ENCODE peak calls at places on chromosomes 13 and 19, in seven cellular contexts. One of them, this sample, is unnamed.

GRCh38 chr19:5217171-5217570 is 123.4 kb downstream of the PTPRS start:
- DNase-seq in vagina: no peak
- DNase-seq in uterus: no peak
- DNase-seq in esophagus squamous epithelium: no peak
- DNase-seq in IMR-90: no peak
- DNase-seq in body of pancreas: no peak
- DNase-seq in breast epithelium: no peak
- DNase-seq in this sample: no peak

GRCh38 chr19:31139871-31140505 is 209.2 kb downstream of the TSHZ3 start:
- DNase-seq in vagina: no peak
- DNase-seq in uterus: no peak
- DNase-seq in esophagus squamous epithelium: no peak
- DNase-seq in IMR-90: peak; percentile 90
- DNase-seq in body of pancreas: no peak
- DNase-seq in breast epithelium: no peak
- DNase-seq in this sample: no peak

GRCh38 chr19:48815870-48816501 is 5.2 kb upstream of the BCAT2 start:
- DNase-seq in vagina: no peak
- DNase-seq in uterus: no peak
- DNase-seq in esophagus squamous epithelium: no peak
- DNase-seq in IMR-90: peak; percentile 43
- DNase-seq in body of pancreas: peak; percentile 80
- DNase-seq in breast epithelium: no peak
- DNase-seq in this sample: peak; percentile 80

GRCh38 chr13:48028066-48028465 is 9.5 kb upstream of the NUDT15 start:
- DNase-seq in vagina: no peak
- DNase-seq in uterus: no peak
- DNase-seq in esophagus squamous epithelium: no peak
- DNase-seq in IMR-90: no peak
- DNase-seq in body of pancreas: no peak
- DNase-seq in breast epithelium: no peak
- DNase-seq in this sample: no peak

GRCh38 chr19:6677924-6678689 is 8.1 kb upstream of the TNFSF14 start:
- DNase-seq in vagina: no peak
- DNase-seq in uterus: no peak
- DNase-seq in esophagus squamous epithelium: no peak
- DNase-seq in IMR-90: no peak
- DNase-seq in body of pancreas: no peak
- DNase-seq in breast epithelium: no peak
- DNase-seq in this sample: no peak

GRCh38 chr13:57627663-57628062 is 3.9 kb upstream of the PCDH17 start:
- DNase-seq in vagina: no peak
- DNase-seq in uterus: no peak
- DNase-seq in esophagus squamous epithelium: no peak
- DNase-seq in IMR-90: peak; percentile 2
- DNase-seq in body of pancreas: no peak
- DNase-seq in breast epithelium: no peak
- DNase-seq in this sample: no peak

GRCh38 chr19:32196690-32197420 is 148.6 kb upstream of the ZNF507 start:
- DNase-seq in vagina: peak; percentile 79
- DNase-seq in uterus: no peak
- DNase-seq in esophagus squamous epithelium: no peak
- DNase-seq in IMR-90: no peak
- DNase-seq in body of pancreas: no peak
- DNase-seq in breast epithelium: no peak
- DNase-seq in this sample: no peak

GRCh38 chr13:20608438-20609020 is 41.6 kb downstream of the IFT88 start:
- DNase-seq in vagina: no peak
- DNase-seq in uterus: no peak
- DNase-seq in esophagus squamous epithelium: no peak
- DNase-seq in IMR-90: no peak
- DNase-seq in body of pancreas: no peak
- DNase-seq in breast epithelium: no peak
- DNase-seq in this sample: no peak

GRCh38 chr13:40469581-40470282 is 196.7 kb downstream of the FOXO1 start:
- DNase-seq in vagina: no peak
- DNase-seq in uterus: no peak
- DNase-seq in esophagus squamous epithelium: no peak
- DNase-seq in IMR-90: no peak
- DNase-seq in body of pancreas: no peak
- DNase-seq in breast epithelium: no peak
- DNase-seq in this sample: no peak

DNA sequence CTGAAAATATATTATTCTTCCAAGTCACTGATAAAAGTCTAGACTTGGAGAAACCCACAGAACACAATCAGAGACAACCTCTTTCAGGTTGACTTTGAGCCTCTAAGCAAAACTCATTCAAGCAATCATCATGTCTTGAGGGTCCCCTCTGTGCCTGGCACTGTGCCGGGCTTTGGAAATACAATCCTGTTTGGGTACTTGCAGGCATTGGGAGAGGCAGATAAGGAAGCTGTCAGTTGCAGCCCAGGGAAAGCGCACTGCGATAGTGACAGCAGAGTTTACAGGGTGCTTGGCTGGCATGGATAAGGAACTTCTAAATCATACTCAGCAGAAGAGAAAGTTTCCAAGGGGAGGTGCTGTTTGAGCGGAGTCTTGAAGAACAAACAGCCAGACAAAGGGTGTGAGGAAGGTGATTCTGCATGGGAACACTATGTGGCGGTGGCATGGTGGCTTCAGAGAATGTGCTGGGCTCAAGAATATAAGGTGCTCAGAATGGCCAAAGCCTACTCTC is 9.1 kb downstream of the SERP2 start:
- DNase-seq in vagina: no peak
- DNase-seq in uterus: no peak
- DNase-seq in esophagus squamous epithelium: no peak
- DNase-seq in IMR-90: no peak
- DNase-seq in body of pancreas: no peak
- DNase-seq in breast epithelium: no peak
- DNase-seq in this sample: no peak
- TF ChIP-seq POLR2A in vagina: no peak
- TF ChIP-seq POLR2A in uterus: no peak
- TF ChIP-seq POLR2A in esophagus squamous epithelium: no peak
- TF ChIP-seq POLR2A in IMR-90: no peak
- TF ChIP-seq POLR2A in body of pancreas: no peak
- TF ChIP-seq POLR2A in breast epithelium: no peak
- TF ChIP-seq POLR2A in this sample: no peak

GRCh38 chr19:17076539-17076919 is 952 bp downstream of the MYO9B start:
- DNase-seq in vagina: no peak
- DNase-seq in uterus: no peak
- DNase-seq in esophagus squamous epithelium: no peak
- DNase-seq in IMR-90: no peak
- DNase-seq in body of pancreas: peak; percentile 23
- DNase-seq in breast epithelium: no peak
- DNase-seq in this sample: no peak

GRCh38 chr19:17075035-17075859 is at the start of the genes HAUS8 and MYO9B:
- DNase-seq in vagina: peak; percentile 99
- DNase-seq in uterus: peak; percentile 100
- DNase-seq in esophagus squamous epithelium: peak; percentile 98
- DNase-seq in IMR-90: peak; percentile 100
- DNase-seq in body of pancreas: peak; percentile 99
- DNase-seq in breast epithelium: peak; percentile 98
- DNase-seq in this sample: peak; percentile 98

GRCh38 chr19:17077447-17078028 is 2.0 kb downstream of the MYO9B start:
- DNase-seq in vagina: no peak
- DNase-seq in uterus: no peak
- DNase-seq in esophagus squamous epithelium: no peak
- DNase-seq in IMR-90: no peak
- DNase-seq in body of pancreas: no peak
- DNase-seq in breast epithelium: no peak
- DNase-seq in this sample: no peak

GRCh38 chr19:17074628-17075034 is 621 bp downstream of the HAUS8 start:
- DNase-seq in vagina: no peak
- DNase-seq in uterus: no peak
- DNase-seq in esophagus squamous epithelium: no peak
- DNase-seq in IMR-90: no peak
- DNase-seq in body of pancreas: no peak
- DNase-seq in breast epithelium: no peak
- DNase-seq in this sample: no peak

DNA sequence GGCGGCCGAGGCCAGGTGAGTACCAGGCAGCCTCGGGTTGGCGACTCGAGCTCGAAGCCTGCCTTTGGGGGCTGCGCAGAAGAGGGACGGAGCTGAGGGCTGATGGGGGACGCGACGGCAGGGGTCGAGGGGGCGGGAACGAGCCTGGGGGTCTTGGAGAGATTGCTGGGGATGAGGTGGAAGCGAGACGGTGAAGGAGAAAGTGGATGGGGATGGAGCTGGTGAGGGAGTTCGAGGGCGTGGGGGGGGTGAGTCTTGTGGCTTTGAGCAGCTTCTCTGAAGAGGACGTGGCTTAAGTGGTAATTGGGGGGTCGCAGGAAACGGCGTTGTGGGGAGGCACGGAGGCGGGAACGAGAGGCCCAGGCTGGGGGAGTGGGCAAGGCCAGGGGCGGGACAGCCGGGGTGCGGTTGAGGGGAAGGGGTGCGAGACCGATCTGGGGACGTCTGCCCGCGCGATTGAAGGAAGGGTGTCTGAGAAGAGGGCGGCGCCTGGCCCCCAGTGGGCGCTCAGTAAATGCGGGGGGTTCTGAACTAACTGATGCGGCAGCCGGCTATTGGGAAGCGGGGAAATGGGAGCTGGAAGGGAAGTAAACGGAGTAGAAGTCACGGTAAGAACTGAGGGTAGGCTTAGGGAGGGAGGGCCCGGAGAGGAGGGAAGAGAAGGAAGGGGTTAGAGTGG is 422 bp downstream of the MYO9B start:
- DNase-seq in vagina: no peak
- DNase-seq in uterus: peak; percentile 56
- DNase-seq in esophagus squamous epithelium: no peak
- DNase-seq in IMR-90: peak; percentile 33
- DNase-seq in body of pancreas: peak; percentile 25
- DNase-seq in breast epithelium: no peak
- DNase-seq in this sample: no peak
- H3K4me1 ChIP-seq in vagina: peaks cover 59% of the 10 kb centered on the region
- H3K4me1 ChIP-seq in uterus: peaks cover 5% of the 10 kb centered on the region
- H3K4me1 ChIP-seq in esophagus squamous epithelium: peaks cover 45% of the 10 kb centered on the region
- H3K4me1 ChIP-seq in IMR-90: peaks cover 24% of the 10 kb centered on the region
- H3K4me1 ChIP-seq in body of pancreas: peaks cover 33% of the 10 kb centered on the region
- H3K4me1 ChIP-seq in breast epithelium: peaks cover 19% of the 10 kb centered on the region
- H3K4me1 ChIP-seq in this sample: peaks cover 35% of the 10 kb centered on the region

DNA sequence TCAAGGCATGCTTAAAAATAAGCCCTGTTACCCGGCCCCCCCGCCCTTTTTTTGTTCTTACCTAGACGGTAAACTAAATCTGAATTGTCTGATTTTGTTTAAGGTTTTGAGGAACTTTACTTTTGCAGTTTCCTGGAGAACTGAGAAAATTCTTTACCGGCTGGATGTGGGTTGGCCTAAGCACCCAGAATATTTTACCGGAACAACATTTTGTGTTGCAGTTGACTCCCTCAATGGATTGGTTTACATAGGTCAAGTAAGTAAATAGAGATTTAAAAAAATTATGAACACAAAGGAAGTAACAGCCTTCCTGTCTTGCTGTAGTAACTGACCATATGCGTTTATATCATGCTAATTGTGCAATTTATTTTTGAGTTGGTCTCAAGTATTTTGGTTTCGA is 777 bp downstream of the NHLRC3 start:
- DNase-seq in vagina: no peak
- DNase-seq in uterus: no peak
- DNase-seq in esophagus squamous epithelium: no peak
- DNase-seq in IMR-90: no peak
- DNase-seq in body of pancreas: no peak
- DNase-seq in breast epithelium: no peak
- DNase-seq in this sample: no peak
- H3K4me3 ChIP-seq in vagina: peak overlapping the region; percentile 74
- H3K4me3 ChIP-seq in uterus: peak overlapping the region; percentile 98
- H3K4me3 ChIP-seq in esophagus squamous epithelium: peak overlapping the region; percentile 90
- H3K4me3 ChIP-seq in IMR-90: peak overlapping the region; percentile 85
- H3K4me3 ChIP-seq in body of pancreas: peak overlapping the region; percentile 87
- H3K4me3 ChIP-seq in breast epithelium: peak overlapping the region; percentile 90
- H3K4me3 ChIP-seq in this sample: peak overlapping the region; percentile 91

DNA sequence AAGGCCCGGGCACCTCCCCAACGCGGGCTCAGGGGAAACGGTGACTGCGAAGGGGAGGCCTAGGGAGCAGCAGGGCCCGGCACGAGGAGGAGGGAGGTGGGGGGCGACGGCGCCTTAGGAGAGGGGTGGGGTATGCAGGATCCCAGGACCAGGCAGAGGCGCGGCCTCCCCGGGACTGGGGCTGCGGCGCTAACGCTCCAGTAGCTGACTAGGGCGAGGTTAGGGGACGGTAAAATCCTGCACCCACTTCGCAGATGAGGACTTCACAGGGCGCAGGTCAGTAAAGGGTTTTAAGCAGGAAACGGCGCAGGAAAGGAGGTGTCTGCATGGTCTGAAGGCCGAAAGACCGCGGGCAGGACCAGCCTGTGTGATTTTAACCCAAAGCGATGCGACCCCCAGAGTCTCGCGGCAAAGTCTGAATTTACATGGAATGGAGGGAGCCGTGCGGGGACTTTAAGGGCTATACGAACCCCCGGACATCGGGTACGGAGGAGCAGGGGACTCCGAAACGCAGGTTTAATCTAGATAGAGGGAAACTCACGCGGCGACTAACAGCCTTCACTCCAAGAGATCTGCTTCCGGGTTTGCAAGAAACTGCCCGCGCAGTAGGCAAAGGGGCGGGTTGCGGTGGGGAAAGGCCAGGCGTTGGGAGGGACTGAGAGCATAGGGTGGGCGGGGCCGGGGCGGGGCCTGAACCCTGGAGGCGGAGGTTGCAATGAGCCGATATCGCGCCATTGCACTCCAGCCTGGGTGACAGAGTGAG is at the start of gene ZNF665:
- DNase-seq in vagina: no peak
- DNase-seq in uterus: peak; percentile 85
- DNase-seq in esophagus squamous epithelium: peak; percentile 61
- DNase-seq in IMR-90: peak; percentile 82
- DNase-seq in body of pancreas: peak; percentile 89
- DNase-seq in breast epithelium: peak; percentile 88
- DNase-seq in this sample: peak; percentile 66
- TF ChIP-seq POLR2A in vagina: no peak
- TF ChIP-seq POLR2A in uterus: peak; percentile 43
- TF ChIP-seq POLR2A in esophagus squamous epithelium: peak; percentile 57
- TF ChIP-seq POLR2A in IMR-90: peak; percentile 63
- TF ChIP-seq POLR2A in body of pancreas: peak; percentile 41
- TF ChIP-seq POLR2A in breast epithelium: no peak
- TF ChIP-seq POLR2A in this sample: no peak

DNA sequence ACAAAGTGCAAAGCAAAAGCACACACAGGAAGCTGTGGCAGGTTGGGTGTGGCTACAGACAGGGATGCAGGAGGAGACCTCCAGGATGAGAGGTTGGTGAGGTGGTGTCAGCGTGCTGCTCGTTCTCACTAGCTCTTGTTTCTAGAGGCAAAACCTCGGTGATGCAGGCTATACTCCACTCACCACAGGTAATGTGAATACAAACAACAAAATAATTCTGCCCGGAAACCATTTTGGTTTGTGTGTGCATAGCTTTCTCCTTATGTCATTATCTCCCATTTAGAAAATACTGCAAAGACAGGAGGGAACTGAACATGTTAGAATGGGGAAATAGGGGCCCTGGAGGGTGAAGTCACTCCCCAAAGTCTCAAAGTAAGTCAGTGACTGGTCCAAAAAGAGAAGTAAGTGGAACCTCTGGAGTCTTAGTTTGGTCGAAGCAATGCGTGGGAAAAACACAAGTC is 9.4 kb downstream of the LCP1 start:
- DNase-seq in vagina: no peak
- DNase-seq in uterus: no peak
- DNase-seq in esophagus squamous epithelium: no peak
- DNase-seq in IMR-90: no peak
- DNase-seq in body of pancreas: no peak
- DNase-seq in breast epithelium: no peak
- DNase-seq in this sample: no peak
- H3K4me1 ChIP-seq in vagina: peaks cover 9% of the 10 kb centered on the region
- H3K4me1 ChIP-seq in uterus: no peaks in the 10 kb centered on the region
- H3K4me1 ChIP-seq in esophagus squamous epithelium: no peaks in the 10 kb centered on the region
- H3K4me1 ChIP-seq in IMR-90: no peaks in the 10 kb centered on the region
- H3K4me1 ChIP-seq in body of pancreas: no peaks in the 10 kb centered on the region
- H3K4me1 ChIP-seq in breast epithelium: no peaks in the 10 kb centered on the region
- H3K4me1 ChIP-seq in this sample: no peaks in the 10 kb centered on the region